ENCODE peak calls at places on chromosomes 4 and X, in seven cellular contexts. G is AG09319, H is Caco-2, B is cardiac fibroblast, X is vagina, S is ecto neural progenitor cell, D is PC-3. T is an unnamed sample.

GRCh38 chr4:185165605-185166063 is 22.6 kb downstream of the SLC25A4 start:
- DNase-seq in X (no peak), H (no peak), G (peak), B (peak), S (no peak), D (no peak), T (no peak)

GRCh38 chr4:3040447-3041191 is 33.7 kb downstream of the HTT-AS start:
- DNase-seq in H (no peak), G (no peak), D (no peak), B (no peak), S (no peak), X (no peak), T (no peak)

GRCh38 chr4:169383724-169384123 is 113.0 kb upstream of the SH3RF1 start:
- DNase-seq in S (no peak), G (peak), B (peak), H (no peak), D (peak), X (no peak), T (peak)

GRCh38 chrX:75603833-75604232 is 81.0 kb upstream of the ZDHHC15 start:
- DNase-seq in B (peak), D (peak), G (no peak), S (no peak), X (no peak), H (no peak), T (peak)

GRCh38 chrX:43958529-43958928 is 14.7 kb downstream of the NDP start:
- DNase-seq in H (peak), S (no peak), G (peak), X (no peak), B (peak), D (peak), T (peak)

GRCh38 chr4:73705721-73706120 is 34.6 kb upstream of the CXCL8 start:
- DNase-seq in D (no peak), H (no peak), B (no peak), X (no peak), G (no peak), S (no peak), T (no peak)

GRCh38 chrX:149198980-149199732 is 305.9 kb downstream of the IDS start:
- DNase-seq in H (no peak), G (no peak), B (no peak), D (no peak), S (no peak), X (no peak), T (no peak)

GRCh38 chr4:94758141-94758699 is 465 bp downstream of the BMPR1B start:
- DNase-seq in B (peak), S (peak), X (no peak), D (peak), H (peak), G (no peak), T (no peak)

GRCh38 chr4:1770245-1770644 is 22.8 kb upstream of the FGFR3 start:
- DNase-seq in G (no peak), D (no peak), X (no peak), B (no peak), H (no peak), S (no peak), T (no peak)

GRCh38 chr4:76581276-76581675 is 146.2 kb downstream of the SHROOM3 start:
- DNase-seq in D (no peak), B (no peak), X (no peak), S (no peak), H (no peak), G (no peak), T (no peak)

GRCh38 chr4:30866444-30866843 is 146.3 kb downstream of the PCDH7 start:
- DNase-seq in G (no peak), S (no peak), D (no peak), X (no peak), B (peak), H (no peak), T (no peak)

GRCh38 chr4:172844556-172844955 is 324.1 kb upstream of the GALNT7 start:
- DNase-seq in D (no peak), H (no peak), S (no peak), B (no peak), X (no peak), G (no peak), T (no peak)

GRCh38 chr4:166146806-166147540 is 273.9 kb downstream of the TLL1 start:
- DNase-seq in D (peak), X (no peak), G (no peak), B (peak), H (no peak), S (no peak), T (no peak)

GRCh38 chr4:125582302-125582701 is 267.5 kb downstream of the FAT4 start:
- DNase-seq in B (peak), D (peak), X (no peak), H (no peak), S (no peak), G (no peak), T (no peak)

GRCh38 chr4:140343303-140343702 is 30.1 kb upstream of the SCOC start:
- DNase-seq in S (no peak), B (peak), G (no peak), D (peak), H (peak), X (no peak), T (no peak)

GRCh38 chr4:158946825-158947224 is 156.1 kb upstream of the RAPGEF2 start:
- DNase-seq in H (no peak), X (no peak), G (no peak), B (no peak), S (no peak), D (no peak), T (no peak)

GRCh38 chr4:169311643-169312365 is 41.0 kb upstream of the SH3RF1 start:
- DNase-seq in X (no peak), H (peak), G (no peak), B (peak), D (peak), S (peak), T (peak)

GRCh38 chr4:162959056-162959455 is 207.6 kb downstream of the NAF1 start:
- DNase-seq in S (no peak), H (peak), X (no peak), D (peak), B (peak), G (no peak), T (peak)

GRCh38 chr4:90441770-90442169 is 314.6 kb downstream of the CCSER1 start:
- DNase-seq in G (no peak), X (no peak), S (no peak), D (peak), B (no peak), H (no peak), T (no peak)

GRCh38 chrX:111447298-111447697 is 35.3 kb upstream of the DCX start:
- DNase-seq in H (peak), G (no peak), S (peak), X (no peak), D (peak), B (no peak), T (peak)

GRCh38 chrX:39438603-39439602 is 637.6 kb downstream of the MID1IP1 start:
- DNase-seq in H (no peak), D (no peak), B (no peak), G (no peak), X (no peak), S (no peak), T (no peak)

GRCh38 chrX:108359811-108360602 is 78.2 kb downstream of the COL4A6 start:
- DNase-seq in G (no peak), D (no peak), H (no peak), X (no peak), B (peak), S (no peak), T (no peak)

GRCh38 chrX:111352424-111352823 is 59.6 kb downstream of the DCX start:
- DNase-seq in H (no peak), X (no peak), G (no peak), B (peak), D (peak), S (no peak), T (no peak)